ENCODE peak calls at places on chromosomes 11 and 22, in four cellular contexts. A is mesendoderm, N is fibroblast of lung, B is HCT116. Q is an unnamed sample.

GRCh38 chr11:14644396-14645246 is 1.0 kb downstream of the PDE3B start:
- DNase-seq in A (peak; percentile 75), N (peak; percentile 31), B (peak; percentile 12), Q (peak; percentile 55)

GRCh38 chr22:40403651-40404050 is 33.3 kb downstream of the SGSM3 start:
- DNase-seq in B (no peak), N (no peak), A (no peak), Q (no peak)

GRCh38 chr11:56932572-56933235 is 56.0 kb upstream of the OR5AK2 start:
- DNase-seq in A (peak; percentile 14), N (peak; percentile 1), B (peak; percentile 63), Q (no peak)

GRCh38 chr11:63508009-63508408 is 2.1 kb downstream of the LGALS12 start:
- DNase-seq in A (peak; percentile 96), N (no peak), B (peak; percentile 28), Q (no peak)

GRCh38 chr11:43542734-43543133 is 137.8 kb upstream of the HSD17B12 start:
- DNase-seq in B (no peak), N (no peak), A (no peak), Q (no peak)

GRCh38 chr11:128963744-128964340 is 21.2 kb upstream of the TP53AIP1 start:
- DNase-seq in A (peak; percentile 79), B (no peak), N (no peak), Q (no peak)

GRCh38 chr22:23037429-23038333 is 32.6 kb upstream of the GNAZ start:
- DNase-seq in N (no peak), B (no peak), A (no peak), Q (no peak)

GRCh38 chr22:32842486-32842885 is 41.0 kb downstream of the TIMP3 start:
- DNase-seq in B (no peak), A (no peak), N (no peak), Q (no peak)

GRCh38 chr11:68214173-68215086 is 1.3 kb upstream of the KMT5B start:
- DNase-seq in A (peak; percentile 29), N (peak; percentile 12), B (no peak), Q (no peak)

GRCh38 chr11:8006349-8006977 is 19.3 kb downstream of the EIF3F start:
- DNase-seq in N (peak; percentile 76), B (peak; percentile 54), A (peak; percentile 83), Q (peak; percentile 45)

GRCh38 chr22:38524434-38524833 is 18.3 kb upstream of the DDX17 start:
- DNase-seq in A (no peak), N (no peak), B (no peak), Q (no peak)

GRCh38 chr11:117818036-117818858 is 6.3 kb downstream of the FXYD2 start:
- DNase-seq in N (peak; percentile 31), B (no peak), A (peak; percentile 69), Q (no peak)

GRCh38 chr11:122618927-122619326 is 36.6 kb upstream of the UBASH3B start:
- DNase-seq in N (no peak), A (no peak), B (no peak), Q (no peak)

GRCh38 chr11:119346605-119347004 is at the start of gene MFRP:
- DNase-seq in N (no peak), B (no peak), A (no peak), Q (no peak)

GRCh38 chr11:119344291-119345010 is 2.1 kb downstream of the MFRP start:
- DNase-seq in N (no peak), A (no peak), B (no peak), Q (no peak)

GRCh38 chr11:119347940-119348339 is 1.4 kb upstream of the MFRP start:
- DNase-seq in B (no peak), N (no peak), A (no peak), Q (no peak)

GRCh38 chr11:119345685-119346084 is 820 bp downstream of the MFRP start:
- DNase-seq in A (no peak), N (no peak), B (no peak), Q (no peak)

GRCh38 chr11:119347242-119347641 is 737 bp upstream of the MFRP start:
- DNase-seq in A (no peak), B (no peak), N (no peak), Q (no peak)
- H3K27me3 ChIP-seq in A (no peaks in the 10 kb centered on the region), B (no peaks in the 10 kb centered on the region), N (peaks cover 25% of the 10 kb centered on the region), Q (peaks cover 2% of the 10 kb centered on the region)

GRCh38 chr11:70324354-70325115 is 54.0 kb downstream of the PPFIA1 start:
- DNase-seq in A (no peak), B (no peak), N (no peak), Q (no peak)
- H3K4me1 ChIP-seq in A (no peaks in the 10 kb centered on the region), B (no peaks in the 10 kb centered on the region), N (peaks cover 12% of the 10 kb centered on the region), Q (no peaks in the 10 kb centered on the region)

GRCh38 chr11:130155106-130155505 is 4.5 kb upstream of the ST14 start:
- DNase-seq in A (no peak), N (no peak), B (no peak), Q (no peak)

GRCh38 chr11:130156108-130157022 is 3.2 kb upstream of the ST14 start:
- DNase-seq in N (no peak), B (no peak), A (peak; percentile 34), Q (no peak)

GRCh38 chr11:130157840-130158239 is 1.7 kb upstream of the ST14 start:
- DNase-seq in A (no peak), B (no peak), N (no peak), Q (no peak)

GRCh38 chr11:130159139-130159538 is 443 bp upstream of the ST14 start:
- DNase-seq in B (no peak), N (no peak), A (no peak), Q (no peak)

GRCh38 chr11:130157111-130157510 is 2.5 kb upstream of the ST14 start:
- DNase-seq in B (no peak), N (no peak), A (no peak), Q (no peak)
- H3K27me3 ChIP-seq in B (no peaks in the 10 kb centered on the region), N (peaks cover 37% of the 10 kb centered on the region), A (peaks cover 16% of the 10 kb centered on the region), Q (peaks cover 6% of the 10 kb centered on the region)

GRCh38 chr11:791658-792534 is 2.0 kb upstream of the CEND1 start:
- DNase-seq in A (no peak), B (no peak), N (no peak), Q (no peak)
- H3K4me1 ChIP-seq in A (no peaks in the 10 kb centered on the region), B (peaks cover 16% of the 10 kb centered on the region), N (peaks cover 5% of the 10 kb centered on the region), Q (peaks cover 27% of the 10 kb centered on the region)

GRCh38 chr22:20972933-20973577 is 6.0 kb downstream of the AIFM3 start:
- DNase-seq in B (no peak), N (no peak), A (no peak), Q (no peak)
- H3K27me3 ChIP-seq in B (no peaks in the 10 kb centered on the region), N (no peaks in the 10 kb centered on the region), A (no peaks in the 10 kb centered on the region), Q (no peaks in the 10 kb centered on the region)

GRCh38 chr11:65429069-65429681 is 6.6 kb downstream of the NEAT1 start:
- DNase-seq in A (peak; percentile 74), N (peak; percentile 81), B (no peak), Q (no peak)

GRCh38 chr11:65431452-65432132 is 9.0 kb downstream of the NEAT1 start:
- DNase-seq in N (peak; percentile 66), B (no peak), A (no peak), Q (peak; percentile 76)

GRCh38 chr11:65432133-65432650 is 9.6 kb downstream of the NEAT1 start:
- DNase-seq in B (no peak), A (no peak), N (peak; percentile 44), Q (no peak)

GRCh38 chr11:65429724-65430405 is 7.3 kb downstream of the NEAT1 start:
- DNase-seq in A (no peak), N (peak; percentile 90), B (no peak), Q (peak; percentile 37)

GRCh38 chr11:65430406-65431217 is 8.0 kb downstream of the NEAT1 start:
- DNase-seq in B (no peak), N (peak; percentile 79), A (no peak), Q (peak; percentile 36)
- H3K4me1 ChIP-seq in B (peaks cover 10% of the 10 kb centered on the region), N (peaks cover 2% of the 10 kb centered on the region), A (peaks cover 14% of the 10 kb centered on the region), Q (peaks cover 89% of the 10 kb centered on the region)

GRCh38 chr11:551596-551995 is 8.9 kb downstream of the LMNTD2 start:
- DNase-seq in B (no peak), A (no peak), N (no peak), Q (no peak)

GRCh38 chr11:554428-554823 is 6.1 kb downstream of the LMNTD2 start:
- DNase-seq in N (no peak), A (no peak), B (no peak), Q (no peak)

GRCh38 chr11:553949-554398 is 6.6 kb downstream of the LMNTD2 start:
- DNase-seq in A (no peak), N (no peak), B (no peak), Q (no peak)

GRCh38 chr11:554824-555499 is 5.6 kb downstream of the LMNTD2 start:
- DNase-seq in A (peak; percentile 89), B (peak; percentile 44), N (peak; percentile 23), Q (peak; percentile 74)

DNA sequence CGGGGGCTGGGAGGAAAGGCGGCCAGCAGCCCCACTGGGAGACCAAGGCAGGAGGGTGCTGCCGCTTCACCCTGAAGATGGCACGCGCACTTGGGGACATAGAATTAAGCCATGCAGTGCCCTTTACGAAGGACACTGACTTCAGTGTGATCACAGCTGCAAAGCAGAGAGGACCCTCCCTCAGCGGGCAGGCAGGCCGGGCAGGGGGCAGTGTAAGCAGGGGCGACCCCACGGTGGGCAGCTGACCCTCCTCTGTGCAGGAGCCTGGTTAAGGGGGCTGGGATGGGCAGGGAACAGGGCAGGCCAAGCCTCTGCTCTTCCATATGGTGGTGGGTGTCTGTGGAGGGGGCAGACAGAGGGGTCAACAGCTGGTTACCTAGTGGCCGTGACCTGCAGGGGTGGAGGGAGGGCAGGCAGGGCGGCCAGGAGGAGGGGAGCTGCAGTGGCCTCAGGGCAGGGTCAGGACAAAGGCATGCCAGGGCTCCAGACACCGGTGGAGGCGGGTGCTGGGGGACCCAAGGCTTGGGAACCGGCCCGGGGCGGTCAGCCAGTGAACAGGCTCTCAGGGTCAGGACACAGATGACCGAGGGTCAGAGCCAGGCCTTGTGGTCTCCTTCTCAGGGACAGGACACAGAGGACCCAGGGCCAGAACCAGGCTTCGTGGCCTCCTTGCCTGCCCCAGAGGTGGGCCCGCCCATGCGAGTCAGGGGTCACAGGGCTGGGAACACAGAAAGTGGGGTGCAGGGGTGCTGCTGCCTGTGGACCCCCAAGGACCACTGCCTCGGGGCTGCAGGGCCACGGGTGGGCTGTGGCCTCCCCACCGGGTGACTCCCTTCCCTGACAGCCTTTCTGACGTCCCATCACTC is 7.2 kb downstream of the LMNTD2 start:
- DNase-seq in A (no peak), B (no peak), N (no peak), Q (no peak)
- H3K27me3 ChIP-seq in A (peaks cover 10% of the 10 kb centered on the region), B (no peaks in the 10 kb centered on the region), N (peaks cover 33% of the 10 kb centered on the region), Q (no peaks in the 10 kb centered on the region)

Q was measured in CD4-positive, alpha-beta memory T cell.